ENCODE peak calls at places on chromosomes 13 and 19, in six cellular contexts. One of them, this sample, is unnamed.

GRCh38 chr19:48194041-48194871 is 23.8 kb downstream of the ZSWIM9 start:
- DNase-seq in T-cell: no peak
- DNase-seq in stimulated activated CD4-positive, alpha-beta T cell treated with anti-CD3 and anti-CD28 coated beads, Interleukin-1b, Interleukin-23, amount 100 ng/mL, for 1 hour: no peak
- DNase-seq in AG04450: no peak
- DNase-seq in left ventricle myocardium superior: no peak
- DNase-seq in GM19239: peak; percentile 75
- DNase-seq in this sample: no peak

GRCh38 chr19:53537523-53538377 is at the start of gene ZNF331:
- DNase-seq in T-cell: peak; percentile 94
- DNase-seq in stimulated activated CD4-positive, alpha-beta T cell treated with anti-CD3 and anti-CD28 coated beads, Interleukin-1b, Interleukin-23, amount 100 ng/mL, for 1 hour: peak; percentile 77
- DNase-seq in AG04450: no peak
- DNase-seq in left ventricle myocardium superior: peak; percentile 89
- DNase-seq in GM19239: peak; percentile 34
- DNase-seq in this sample: peak; percentile 34

GRCh38 chr13:109722068-109722467 is 64.3 kb downstream of the IRS2 start:
- DNase-seq in T-cell: no peak
- DNase-seq in stimulated activated CD4-positive, alpha-beta T cell treated with anti-CD3 and anti-CD28 coated beads, Interleukin-1b, Interleukin-23, amount 100 ng/mL, for 1 hour: no peak
- DNase-seq in AG04450: no peak
- DNase-seq in left ventricle myocardium superior: no peak
- DNase-seq in GM19239: no peak
- DNase-seq in this sample: no peak

GRCh38 chr13:32883501-32883900 is 132.7 kb upstream of the KL start:
- DNase-seq in T-cell: no peak
- DNase-seq in stimulated activated CD4-positive, alpha-beta T cell treated with anti-CD3 and anti-CD28 coated beads, Interleukin-1b, Interleukin-23, amount 100 ng/mL, for 1 hour: no peak
- DNase-seq in AG04450: no peak
- DNase-seq in left ventricle myocardium superior: no peak
- DNase-seq in GM19239: no peak
- DNase-seq in this sample: no peak

GRCh38 chr19:33441277-33441699 is 67.8 kb downstream of the CEBPG start:
- DNase-seq in T-cell: peak; percentile 16
- DNase-seq in stimulated activated CD4-positive, alpha-beta T cell treated with anti-CD3 and anti-CD28 coated beads, Interleukin-1b, Interleukin-23, amount 100 ng/mL, for 1 hour: no peak
- DNase-seq in AG04450: no peak
- DNase-seq in left ventricle myocardium superior: no peak
- DNase-seq in GM19239: no peak
- DNase-seq in this sample: no peak

GRCh38 chr13:94395889-94396288 is 83.6 kb downstream of the DCT start:
- DNase-seq in T-cell: no peak
- DNase-seq in stimulated activated CD4-positive, alpha-beta T cell treated with anti-CD3 and anti-CD28 coated beads, Interleukin-1b, Interleukin-23, amount 100 ng/mL, for 1 hour: no peak
- DNase-seq in AG04450: no peak
- DNase-seq in left ventricle myocardium superior: no peak
- DNase-seq in GM19239: no peak
- DNase-seq in this sample: no peak

GRCh38 chr13:32413284-32413683 is 14.6 kb downstream of the N4BP2L1 start:
- DNase-seq in T-cell: no peak
- DNase-seq in stimulated activated CD4-positive, alpha-beta T cell treated with anti-CD3 and anti-CD28 coated beads, Interleukin-1b, Interleukin-23, amount 100 ng/mL, for 1 hour: no peak
- DNase-seq in AG04450: no peak
- DNase-seq in left ventricle myocardium superior: no peak
- DNase-seq in GM19239: no peak
- DNase-seq in this sample: no peak

GRCh38 chr13:112952759-112953541 is 16.1 kb upstream of the MCF2L start:
- DNase-seq in T-cell: no peak
- DNase-seq in stimulated activated CD4-positive, alpha-beta T cell treated with anti-CD3 and anti-CD28 coated beads, Interleukin-1b, Interleukin-23, amount 100 ng/mL, for 1 hour: no peak
- DNase-seq in AG04450: no peak
- DNase-seq in left ventricle myocardium superior: no peak
- DNase-seq in GM19239: no peak
- DNase-seq in this sample: no peak

GRCh38 chr13:23631676-23632622 is 61.7 kb downstream of the TNFRSF19 start:
- DNase-seq in T-cell: no peak
- DNase-seq in stimulated activated CD4-positive, alpha-beta T cell treated with anti-CD3 and anti-CD28 coated beads, Interleukin-1b, Interleukin-23, amount 100 ng/mL, for 1 hour: no peak
- DNase-seq in AG04450: no peak
- DNase-seq in left ventricle myocardium superior: no peak
- DNase-seq in GM19239: no peak
- DNase-seq in this sample: no peak

GRCh38 chr13:22848539-22849052 is 332.2 kb upstream of the SGCG start:
- DNase-seq in T-cell: no peak
- DNase-seq in stimulated activated CD4-positive, alpha-beta T cell treated with anti-CD3 and anti-CD28 coated beads, Interleukin-1b, Interleukin-23, amount 100 ng/mL, for 1 hour: no peak
- DNase-seq in AG04450: no peak
- DNase-seq in left ventricle myocardium superior: no peak
- DNase-seq in GM19239: no peak
- DNase-seq in this sample: no peak

GRCh38 chr13:92602560-92602959 is 624.0 kb upstream of the GPC6 start:
- DNase-seq in T-cell: no peak
- DNase-seq in stimulated activated CD4-positive, alpha-beta T cell treated with anti-CD3 and anti-CD28 coated beads, Interleukin-1b, Interleukin-23, amount 100 ng/mL, for 1 hour: no peak
- DNase-seq in AG04450: no peak
- DNase-seq in left ventricle myocardium superior: no peak
- DNase-seq in GM19239: no peak
- DNase-seq in this sample: no peak

GRCh38 chr19:3479177-3479818 is 1.0 kb downstream of the SMIM24 start:
- DNase-seq in T-cell: peak; percentile 53
- DNase-seq in stimulated activated CD4-positive, alpha-beta T cell treated with anti-CD3 and anti-CD28 coated beads, Interleukin-1b, Interleukin-23, amount 100 ng/mL, for 1 hour: no peak
- DNase-seq in AG04450: no peak
- DNase-seq in left ventricle myocardium superior: no peak
- DNase-seq in GM19239: no peak
- DNase-seq in this sample: no peak

GRCh38 chr13:114100446-114101320 is 31.7 kb downstream of the RASA3 start:
- DNase-seq in T-cell: no peak
- DNase-seq in stimulated activated CD4-positive, alpha-beta T cell treated with anti-CD3 and anti-CD28 coated beads, Interleukin-1b, Interleukin-23, amount 100 ng/mL, for 1 hour: no peak
- DNase-seq in AG04450: no peak
- DNase-seq in left ventricle myocardium superior: peak; percentile 51
- DNase-seq in GM19239: peak; percentile 53
- DNase-seq in this sample: no peak

GRCh38 chr13:111639994-111640393 is 319.6 kb downstream of the TEX29 start:
- DNase-seq in T-cell: no peak
- DNase-seq in stimulated activated CD4-positive, alpha-beta T cell treated with anti-CD3 and anti-CD28 coated beads, Interleukin-1b, Interleukin-23, amount 100 ng/mL, for 1 hour: no peak
- DNase-seq in AG04450: no peak
- DNase-seq in left ventricle myocardium superior: no peak
- DNase-seq in GM19239: no peak
- DNase-seq in this sample: no peak

GRCh38 chr19:28425431-28425931 is 787.5 kb downstream of the UQCRFS1 start:
- DNase-seq in T-cell: no peak
- DNase-seq in stimulated activated CD4-positive, alpha-beta T cell treated with anti-CD3 and anti-CD28 coated beads, Interleukin-1b, Interleukin-23, amount 100 ng/mL, for 1 hour: no peak
- DNase-seq in AG04450: no peak
- DNase-seq in left ventricle myocardium superior: no peak
- DNase-seq in GM19239: no peak
- DNase-seq in this sample: no peak

GRCh38 chr13:74930402-74931165 is 551.4 kb downstream of the TBC1D4 start:
- DNase-seq in T-cell: no peak
- DNase-seq in stimulated activated CD4-positive, alpha-beta T cell treated with anti-CD3 and anti-CD28 coated beads, Interleukin-1b, Interleukin-23, amount 100 ng/mL, for 1 hour: no peak
- DNase-seq in AG04450: peak; percentile 8
- DNase-seq in left ventricle myocardium superior: no peak
- DNase-seq in GM19239: no peak
- DNase-seq in this sample: no peak

GRCh38 chr19:17314007-17314589 is 4.7 kb downstream of the DDA1 start:
- DNase-seq in T-cell: no peak
- DNase-seq in stimulated activated CD4-positive, alpha-beta T cell treated with anti-CD3 and anti-CD28 coated beads, Interleukin-1b, Interleukin-23, amount 100 ng/mL, for 1 hour: no peak
- DNase-seq in AG04450: no peak
- DNase-seq in left ventricle myocardium superior: no peak
- DNase-seq in GM19239: no peak
- DNase-seq in this sample: no peak

GRCh38 chr13:75935805-75936204 is 299.7 kb downstream of the LMO7 start:
- DNase-seq in T-cell: no peak
- DNase-seq in stimulated activated CD4-positive, alpha-beta T cell treated with anti-CD3 and anti-CD28 coated beads, Interleukin-1b, Interleukin-23, amount 100 ng/mL, for 1 hour: no peak
- DNase-seq in AG04450: no peak
- DNase-seq in left ventricle myocardium superior: no peak
- DNase-seq in GM19239: no peak
- DNase-seq in this sample: no peak

GRCh38 chr19:49391581-49392399 is 3.7 kb downstream of the KASH5 start:
- DNase-seq in T-cell: peak; percentile 70
- DNase-seq in stimulated activated CD4-positive, alpha-beta T cell treated with anti-CD3 and anti-CD28 coated beads, Interleukin-1b, Interleukin-23, amount 100 ng/mL, for 1 hour: peak; percentile 56
- DNase-seq in AG04450: peak; percentile 20
- DNase-seq in left ventricle myocardium superior: peak; percentile 84
- DNase-seq in GM19239: peak; percentile 87
- DNase-seq in this sample: peak; percentile 17

GRCh38 chr19:29945017-29945416 is 3.0 kb downstream of the URI1 start:
- DNase-seq in T-cell: no peak
- DNase-seq in stimulated activated CD4-positive, alpha-beta T cell treated with anti-CD3 and anti-CD28 coated beads, Interleukin-1b, Interleukin-23, amount 100 ng/mL, for 1 hour: no peak
- DNase-seq in AG04450: no peak
- DNase-seq in left ventricle myocardium superior: no peak
- DNase-seq in GM19239: no peak
- DNase-seq in this sample: no peak

GRCh38 chr13:57632276-57633140 is 964 bp downstream of the PCDH17 start:
- DNase-seq in T-cell: no peak
- DNase-seq in stimulated activated CD4-positive, alpha-beta T cell treated with anti-CD3 and anti-CD28 coated beads, Interleukin-1b, Interleukin-23, amount 100 ng/mL, for 1 hour: no peak
- DNase-seq in AG04450: no peak
- DNase-seq in left ventricle myocardium superior: peak; percentile 37
- DNase-seq in GM19239: no peak
- DNase-seq in this sample: no peak

GRCh38 chr19:41137056-41137455 is 22.8 kb downstream of the CYP2F1 start:
- DNase-seq in T-cell: no peak
- DNase-seq in stimulated activated CD4-positive, alpha-beta T cell treated with anti-CD3 and anti-CD28 coated beads, Interleukin-1b, Interleukin-23, amount 100 ng/mL, for 1 hour: no peak
- DNase-seq in AG04450: no peak
- DNase-seq in left ventricle myocardium superior: no peak
- DNase-seq in GM19239: no peak
- DNase-seq in this sample: no peak

GRCh38 chr19:19858751-19859150 is 6.9 kb upstream of the ZNF253 start:
- DNase-seq in T-cell: no peak
- DNase-seq in stimulated activated CD4-positive, alpha-beta T cell treated with anti-CD3 and anti-CD28 coated beads, Interleukin-1b, Interleukin-23, amount 100 ng/mL, for 1 hour: no peak
- DNase-seq in AG04450: no peak
- DNase-seq in left ventricle myocardium superior: no peak
- DNase-seq in GM19239: no peak
- DNase-seq in this sample: no peak